ENCODE peak calls at places on chromosomes 7 and 10, in seven cellular contexts. R is endothelial cell of umbilical vein; P is uterus; C is CD8-positive, alpha-beta T cell; X is CD4-positive, alpha-beta memory T cell; J is heart left ventricle; Q is H9. G is an unnamed sample.

GRCh38 chr10:88946200-88946599 is 6.4 kb downstream of the ACTA2 start:
- DNase-seq in R (no peak), Q (no peak), C (no peak), P (no peak), J (no peak), X (no peak), G (no peak)

GRCh38 chr10:62916157-62916603 is 100.0 kb upstream of the EGR2 start:
- DNase-seq in C (no peak), P (no peak), R (no peak), Q (no peak), X (no peak), J (no peak), G (no peak)

GRCh38 chr10:89086801-89087513 is 96.4 kb downstream of the FAS start:
- DNase-seq in Q (peak; percentile 72), X (no peak), R (no peak), P (peak; percentile 75), J (peak; percentile 80), C (no peak), G (peak; percentile 85)

GRCh38 chr7:107035446-107035845 is 9.1 kb upstream of the PRKAR2B start:
- DNase-seq in Q (no peak), R (peak; percentile 21), C (no peak), X (no peak), P (peak; percentile 25), J (no peak), G (no peak)

GRCh38 chr7:158402471-158402870 is 185.2 kb downstream of the PTPRN2 start:
- DNase-seq in C (no peak), J (no peak), P (no peak), Q (no peak), X (no peak), R (no peak), G (no peak)

GRCh38 chr7:5690931-5691461 is 90.5 kb downstream of the RNF216 start:
- DNase-seq in Q (no peak), R (no peak), J (no peak), X (no peak), C (no peak), P (no peak), G (peak; percentile 55)

GRCh38 chr10:18044976-18045720 is 93.4 kb downstream of the SLC39A12 start:
- DNase-seq in P (no peak), J (no peak), R (no peak), C (no peak), X (no peak), Q (no peak), G (no peak)

GRCh38 chr10:124339951-124340760 is 78.6 kb downstream of the OAT start:
- DNase-seq in P (no peak), Q (peak; percentile 18), C (no peak), J (no peak), R (peak; percentile 19), X (no peak), G (no peak)

GRCh38 chr10:71272122-71272771 is 46.8 kb upstream of the SLC29A3 start:
- DNase-seq in C (no peak), J (no peak), X (no peak), P (no peak), Q (no peak), R (peak; percentile 80), G (no peak)

GRCh38 chr10:35336921-35337741 is 822 bp downstream of the CCNY start:
- DNase-seq in C (no peak), X (no peak), P (peak; percentile 41), R (peak; percentile 36), Q (peak; percentile 39), J (peak; percentile 45), G (peak; percentile 28)

GRCh38 chr7:78438433-78438832 is 639.9 kb downstream of the PHTF2 start:
- DNase-seq in P (no peak), X (no peak), J (no peak), R (no peak), C (no peak), Q (no peak), G (no peak)

GRCh38 chr7:30214651-30215137 is 69.7 kb upstream of the ZNRF2 start:
- DNase-seq in Q (no peak), C (no peak), J (no peak), P (no peak), X (no peak), R (no peak), G (no peak)

GRCh38 chr7:123230147-123230546 is 30.4 kb upstream of the SLC13A1 start:
- DNase-seq in Q (no peak), X (no peak), P (no peak), J (no peak), R (no peak), C (no peak), G (no peak)

GRCh38 chr10:62761115-62761514 is 43.4 kb upstream of the ADO start:
- DNase-seq in Q (no peak), J (no peak), P (no peak), X (no peak), C (no peak), R (peak; percentile 4), G (no peak)

GRCh38 chr10:80518143-80518806 is 19.4 kb upstream of the SH2D4B start:
- DNase-seq in C (no peak), R (no peak), Q (no peak), P (no peak), J (no peak), X (no peak), G (no peak)

GRCh38 chr7:101696-102376 is 90.5 kb upstream of the FAM20C start:
- DNase-seq in Q (peak; percentile 30), C (no peak), X (no peak), P (no peak), J (no peak), R (peak; percentile 67), G (no peak)

GRCh38 chr10:47060993-47061500 is 149.8 kb downstream of the PTPN20 start:
- DNase-seq in P (no peak), X (no peak), C (no peak), J (no peak), Q (no peak), R (no peak), G (no peak)

GRCh38 chr7:65397730-65398142 is 24.1 kb downstream of the ZNF92 start:
- DNase-seq in J (no peak), R (no peak), C (no peak), X (no peak), Q (no peak), P (no peak), G (no peak)

GRCh38 chr10:119677126-119677525 is 25.9 kb downstream of the BAG3 start:
- DNase-seq in C (no peak), J (no peak), P (no peak), R (no peak), Q (no peak), X (no peak), G (no peak)
- H3K4me1 ChIP-seq in C (no peaks in the 10 kb centered on the region), J (peaks cover 23% of the 10 kb centered on the region), P (no peaks in the 10 kb centered on the region), R (peaks cover 25% of the 10 kb centered on the region), Q (no peaks in the 10 kb centered on the region), X (peaks cover 15% of the 10 kb centered on the region), G (peaks cover 38% of the 10 kb centered on the region)

GRCh38 chr10:82889703-82890102 is 1014.7 kb downstream of the NRG3 start:
- DNase-seq in X (no peak), P (no peak), C (no peak), J (no peak), R (no peak), Q (no peak), G (no peak)
- H3K9me3 ChIP-seq in X (no peaks in the 10 kb centered on the region), P (no peaks in the 10 kb centered on the region), C (no peaks in the 10 kb centered on the region), J (no peaks in the 10 kb centered on the region), R (no peaks in the 10 kb centered on the region), Q (no peaks in the 10 kb centered on the region), G (no peaks in the 10 kb centered on the region)

GRCh38 chr10:123149162-123149567 is 1.2 kb downstream of the HMX2 start:
- DNase-seq in P (no peak), X (no peak), Q (no peak), C (no peak), J (no peak), R (no peak), G (no peak)
- H3K27ac ChIP-seq in P (no peak overlapping the region), X (no peak overlapping the region), Q (no peak overlapping the region), C (no peak overlapping the region), J (no peak overlapping the region), R (no peak overlapping the region), G (no peak overlapping the region)

GRCh38 chr7:130982651-130983050 is 248.6 kb upstream of the KLF14 start:
- DNase-seq in X (no peak), P (no peak), R (no peak), J (no peak), C (no peak), Q (no peak), G (no peak)
- H3K4me1 ChIP-seq in X (peaks cover 81% of the 10 kb centered on the region), P (no peaks in the 10 kb centered on the region), R (no peaks in the 10 kb centered on the region), J (peaks cover 12% of the 10 kb centered on the region), C (peaks cover 61% of the 10 kb centered on the region), Q (no peaks in the 10 kb centered on the region), G (peaks cover 12% of the 10 kb centered on the region)